ENCODE peak calls at places on chromosome 2, in six cellular contexts. V, E, Q, N, M and W are unnamed samples.
A peak's percentile ranks its signal among the peaks of the same experiment; 100 is the strongest.

GRCh38 chr2:163850036-163850435 is 114.2 kb upstream of the FIGN start:
- DNase-seq in V (no peak), E (no peak), Q (no peak), N (no peak), M (no peak), W (no peak)

GRCh38 chr2:159454185-159454584 is 162.2 kb downstream of the BAZ2B start:
- DNase-seq in V (no peak), E (no peak), Q (peak; percentile 39), N (no peak), M (no peak), W (no peak)

GRCh38 chr2:69122271-69122670 is 109.3 kb downstream of the ANTXR1 start:
- DNase-seq in V (no peak), E (no peak), Q (no peak), N (no peak), M (no peak), W (no peak)

GRCh38 chr2:46306320-46306719 is 9.1 kb downstream of the EPAS1 start:
- DNase-seq in V (no peak), E (no peak), Q (peak; percentile 83), N (no peak), M (no peak), W (peak; percentile 92)

GRCh38 chr2:46435796-46436360 is 43.5 kb upstream of the TMEM247 start:
- DNase-seq in V (no peak), E (no peak), Q (no peak), N (no peak), M (no peak), W (no peak)

GRCh38 chr2:12303181-12304030 is 413.3 kb upstream of the TRIB2 start:
- DNase-seq in V (no peak), E (peak; percentile 19), Q (no peak), N (no peak), M (no peak), W (peak; percentile 78)

GRCh38 chr2:157438907-157439791 is 4.7 kb downstream of the CYTIP start:
- DNase-seq in V (no peak), E (no peak), Q (no peak), N (no peak), M (no peak), W (peak; percentile 52)

GRCh38 chr2:42372801-42373200 is 11.8 kb upstream of the COX7A2L start:
- DNase-seq in V (no peak), E (no peak), Q (no peak), N (no peak), M (no peak), W (no peak)

GRCh38 chr2:161983010-161983651 is 90.9 kb downstream of the DPP4 start:
- DNase-seq in V (no peak), E (no peak), Q (no peak), N (no peak), M (no peak), W (no peak)

GRCh38 chr2:175167076-175167791 is 769 bp downstream of the ATF2 start:
- DNase-seq in V (no peak), E (no peak), Q (peak; percentile 32), N (peak; percentile 48), M (no peak), W (no peak)

GRCh38 chr2:67839668-67840067 is 223.1 kb downstream of the C1D start:
- DNase-seq in V (no peak), E (no peak), Q (no peak), N (no peak), M (no peak), W (no peak)

GRCh38 chr2:113164234-113164929 is 9.4 kb upstream of the PSD4 start:
- DNase-seq in V (peak; percentile 54), E (no peak), Q (no peak), N (no peak), M (no peak), W (no peak)

GRCh38 chr2:239736358-239737143 is 288.6 kb downstream of the NDUFA10 start:
- DNase-seq in V (no peak), E (peak; percentile 22), Q (no peak), N (no peak), M (no peak), W (no peak)